ENCODE peak calls at places on chromosomes 2 and 18, in five cellular contexts. I is adrenal gland, O is brain microvascular endothelial cell, G is spleen, M is neural progenitor cell. B is an unnamed sample. For H3K36me3, the result is how much of the 10 kb centered on the place peaks cover.

GRCh38 chr2:23824777-23825212 is 102.1 kb downstream of the ATAD2B start:
- DNase-seq in I (no peak), O (peak), G (no peak), M (peak), B (peak)

GRCh38 chr2:111923271-111923670 is 24.9 kb downstream of the MERTK start:
- DNase-seq in I (peak), O (no peak), G (no peak), M (no peak), B (no peak)

GRCh38 chr2:241559489-241560180 is 1.1 kb downstream of the BOK start:
- DNase-seq in I (no peak), O (peak), G (no peak), M (peak), B (peak)

GRCh38 chr2:99888617-99889016 is 253.8 kb downstream of the AFF3 start:
- DNase-seq in I (no peak), O (no peak), G (no peak), M (no peak), B (no peak)

GRCh38 chr18:58793361-58793760 is 71.3 kb upstream of the ZNF532 start:
- DNase-seq in I (no peak), O (peak), G (no peak), M (no peak), B (no peak)

GRCh38 chr2:241309684-241310117 is 5.8 kb downstream of the HDLBP start:
- DNase-seq in I (no peak), O (peak), G (peak), M (no peak), B (no peak)

GRCh38 chr2:241869087-241869961 is at the start of gene RTP5:
- DNase-seq in I (no peak), O (no peak), G (no peak), M (no peak), B (peak)

GRCh38 chr2:9463698-9464034 is 10.7 kb upstream of the IAH1 start:
- DNase-seq in I (no peak), O (peak), G (no peak), M (no peak), B (no peak)

GRCh38 chr2:232937278-232937906 is 67.3 kb downstream of the SNORC start:
- DNase-seq in I (peak), O (peak), G (no peak), M (no peak), B (no peak)

GRCh38 chr2:221106241-221106640 is 465.9 kb downstream of the EPHA4 start:
- DNase-seq in I (no peak), O (no peak), G (no peak), M (no peak), B (no peak)

GRCh38 chr2:160241251-160242137 is 41.4 kb upstream of the ITGB6 start:
- DNase-seq in I (peak), O (peak), G (no peak), M (no peak), B (peak)

DNA sequence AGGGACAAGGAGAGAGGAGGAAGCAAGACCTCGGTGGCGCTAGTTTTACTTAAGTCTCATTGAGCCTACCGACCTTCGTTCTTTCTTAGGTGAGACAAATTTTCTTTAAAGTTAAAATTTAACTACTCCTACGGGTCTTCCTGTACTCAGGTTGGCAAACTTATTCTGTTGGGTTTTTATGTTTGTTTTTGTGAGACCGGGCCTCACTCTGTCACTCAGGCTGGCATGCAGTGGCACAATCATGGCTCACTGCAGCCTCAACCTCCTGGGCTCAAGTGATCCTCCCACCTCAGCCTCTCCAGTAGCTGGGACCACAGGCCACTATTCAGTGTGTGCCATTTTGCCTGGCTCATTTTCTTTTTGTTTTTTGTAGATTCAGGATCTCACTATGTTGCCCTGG is 189.0 kb downstream of the TNS1 start:
- DNase-seq in I (no peak), O (no peak), G (no peak), M (no peak), B (no peak)
- H3K36me3 ChIP-seq in I (under half), O (under half), G (half or more), M (under half), B (half or more)

GRCh38 chr2:86147793-86148192 is 41.8 kb downstream of the PTCD3 start:
- DNase-seq in I (no peak), O (no peak), G (no peak), M (no peak), B (no peak)

GRCh38 chr2:86150502-86150901 is 44.5 kb downstream of the PTCD3 start:
- DNase-seq in I (no peak), O (no peak), G (no peak), M (no peak), B (no peak)
- H3K36me3 ChIP-seq in I (under half), O (half or more), G (half or more), M (under half), B (half or more)

GRCh38 chr2:25246558-25247290 is 78.3 kb upstream of the POMC start:
- DNase-seq in I (no peak), O (no peak), G (no peak), M (no peak), B (no peak)
- H3K36me3 ChIP-seq in I (under half), O (under half), G (half or more), M (under half), B (under half)

GRCh38 chr18:26059357-26059756 is 31.1 kb downstream of the SS18 start:
- DNase-seq in I (no peak), O (no peak), G (no peak), M (peak), B (no peak)
- H3K36me3 ChIP-seq in I (under half), O (under half), G (half or more), M (under half), B (half or more)

GRCh38 chr2:47564129-47564528 is 161.2 kb downstream of the MSH2 start:
- DNase-seq in I (no peak), O (no peak), G (no peak), M (no peak), B (no peak)
- H3K36me3 ChIP-seq in I (under half), O (under half), G (under half), M (under half), B (under half)

B was measured in SK-N-SH.